ENCODE peak calls at places on chromosomes 4 and X, in five cellular contexts. J, O, B, C and K are unnamed samples.

GRCh38 chr4:174423257-174423944 is 98.9 kb downstream of the HPGD start:
- DNase-seq in J (no peak), O (no peak), B (no peak), C (peak; percentile 29), K (no peak)

GRCh38 chr4:127809173-127809800 is 27.2 kb downstream of the HSPA4L start:
- DNase-seq in J (no peak), O (no peak), B (no peak), C (no peak), K (no peak)

GRCh38 chr4:6608758-6609414 is 31.6 kb upstream of the MRFAP1 start:
- DNase-seq in J (peak; percentile 44), O (no peak), B (no peak), C (no peak), K (no peak)

GRCh38 chr4:56654238-56654632 is 26.9 kb downstream of the HOPX start:
- DNase-seq in J (no peak), O (no peak), B (no peak), C (no peak), K (peak; percentile 19)

GRCh38 chr4:87543835-87544461 is 14.8 kb upstream of the SPARCL1 start:
- DNase-seq in J (no peak), O (no peak), B (no peak), C (no peak), K (no peak)

GRCh38 chrX:150438165-150438564 is 75.0 kb downstream of the MAMLD1 start:
- DNase-seq in J (no peak), O (no peak), B (no peak), C (no peak), K (no peak)

GRCh38 chr4:32569844-32570243 is 1849.7 kb downstream of the PCDH7 start:
- DNase-seq in J (no peak), O (no peak), B (no peak), C (no peak), K (no peak)

GRCh38 chr4:36704289-36704688 is 422.9 kb downstream of the DTHD1 start:
- DNase-seq in J (no peak), O (no peak), B (no peak), C (no peak), K (no peak)

GRCh38 chr4:183229397-183229796 is 90.7 kb downstream of the CLDN22 start:
- DNase-seq in J (no peak), O (no peak), B (no peak), C (no peak), K (no peak)

GRCh38 chr4:154939851-154940250 is 158.8 kb downstream of the RBM46 start:
- DNase-seq in J (no peak), O (no peak), B (no peak), C (no peak), K (no peak)

GRCh38 chr4:126961661-126962060 is 671.1 kb upstream of the INTU start:
- DNase-seq in J (no peak), O (no peak), B (no peak), C (no peak), K (no peak)

GRCh38 chr4:31655328-31655727 is 935.2 kb downstream of the PCDH7 start:
- DNase-seq in J (no peak), O (no peak), B (no peak), C (no peak), K (no peak)

GRCh38 chr4:23782778-23783455 is 106.9 kb downstream of the PPARGC1A start:
- DNase-seq in J (no peak), O (no peak), B (no peak), C (no peak), K (no peak)

GRCh38 chrX:10197597-10198210 is 40.9 kb downstream of the CLCN4 start:
- DNase-seq in J (no peak), O (no peak), B (no peak), C (no peak), K (no peak)

GRCh38 chrX:9646471-9647038 is 119.1 kb downstream of the GPR143 start:
- DNase-seq in J (peak; percentile 39), O (no peak), B (no peak), C (no peak), K (no peak)

GRCh38 chr4:101163936-101164335 is 183.4 kb downstream of the PPP3CA start:
- DNase-seq in J (no peak), O (no peak), B (no peak), C (no peak), K (no peak)

GRCh38 chr4:153655928-153656327 is 28.2 kb upstream of the TLR2 start:
- DNase-seq in J (no peak), O (no peak), B (no peak), C (peak; percentile 30), K (no peak)

GRCh38 chr4:124713213-124713592 is 671 bp upstream of the ANKRD50 start:
- DNase-seq in J (peak; percentile 76), O (peak; percentile 50), B (peak; percentile 24), C (peak; percentile 67), K (peak; percentile 20)

GRCh38 chrX:17390325-17390992 is 15.5 kb downstream of the NHS start:
- DNase-seq in J (no peak), O (no peak), B (no peak), C (no peak), K (no peak)

GRCh38 chr4:151744614-151745013 is 16.2 kb downstream of the GATB start:
- DNase-seq in J (no peak), O (no peak), B (no peak), C (no peak), K (no peak)

GRCh38 chr4:78057600-78058560 is 757 bp downstream of the FRAS1 start:
- DNase-seq in J (peak; percentile 61), O (peak; percentile 49), B (no peak), C (peak; percentile 38), K (no peak)

GRCh38 chr4:183563874-183564273 is 59.0 kb downstream of the ING2 start:
- DNase-seq in J (no peak), O (no peak), B (no peak), C (no peak), K (no peak)

GRCh38 chrX:17744896-17745523 is 7.7 kb downstream of the SCML1 start:
- DNase-seq in J (no peak), O (no peak), B (no peak), C (no peak), K (no peak)

GRCh38 chr4:26420903-26421302 is 69.4 kb downstream of the CCKAR start:
- DNase-seq in J (no peak), O (no peak), B (no peak), C (no peak), K (no peak)

GRCh38 chrX:101176439-101176838 is 43.1 kb upstream of the DRP2 start:
- DNase-seq in J (no peak), O (no peak), B (no peak), C (no peak), K (no peak)

GRCh38 chr4:76989391-76990061 is 40.0 kb downstream of the SEPTIN11 start:
- DNase-seq in J (no peak), O (no peak), B (no peak), C (no peak), K (no peak)

GRCh38 chr4:56656346-56656643 is 24.8 kb downstream of the HOPX start:
- DNase-seq in J (peak; percentile 52), O (no peak), B (no peak), C (no peak), K (no peak)

GRCh38 chr4:94126669-94127068 is 81.0 kb upstream of the SMARCAD1 start:
- DNase-seq in J (no peak), O (no peak), B (no peak), C (no peak), K (no peak)

GRCh38 chrX:78237127-78237526 is 90.3 kb downstream of the CYSLTR1 start:
- DNase-seq in J (no peak), O (no peak), B (no peak), C (no peak), K (no peak)